ENCODE peak calls at places on chromosomes 13 and 19, in eight cellular contexts. E is T follicular helper cell, L is fibroblast of the conjunctiva, S is HFFc6, R is GM13976, U is choroid plexus epithelial cell, F is aorta, C is tibial artery. J is an unnamed sample.

GRCh38 chr19:38386968-38387549 is 775 bp downstream of the GGN start:
- DNase-seq in F (peak), L (no peak), R (no peak), C (peak), E (no peak), U (no peak), S (no peak), J (no peak)

GRCh38 chr19:17097593-17098126 is 22.1 kb downstream of the MYO9B start:
- DNase-seq in R (no peak), L (no peak), C (no peak), U (peak), F (no peak), E (no peak), S (no peak), J (no peak)

GRCh38 chr19:40908981-40909380 is 26.9 kb upstream of the CYP2A7 start:
- DNase-seq in R (no peak), L (no peak), U (peak), E (peak), C (no peak), S (no peak), F (no peak), J (no peak)

GRCh38 chr19:49857834-49858590 is 7.1 kb downstream of the PTOV1 start:
- DNase-seq in L (no peak), R (no peak), F (no peak), E (no peak), C (no peak), U (no peak), S (no peak), J (no peak)

GRCh38 chr19:566403-566802 is 6.0 kb upstream of the BSG start:
- DNase-seq in C (no peak), L (no peak), U (no peak), S (no peak), R (no peak), F (no peak), E (no peak), J (no peak)

GRCh38 chr13:42753697-42754096 is 27.7 kb upstream of the FAM216B start:
- DNase-seq in U (peak), F (no peak), S (no peak), C (no peak), R (no peak), L (no peak), E (no peak), J (no peak)

GRCh38 chr19:9309139-9309973 is at the start of gene ZNF699:
- DNase-seq in L (peak), R (peak), E (peak), C (peak), F (peak), S (peak), U (peak), J (peak)

GRCh38 chr19:28020631-28021315 is 1192.2 kb downstream of the UQCRFS1 start:
- DNase-seq in U (no peak), E (no peak), L (no peak), S (no peak), F (no peak), R (no peak), C (no peak), J (no peak)

GRCh38 chr19:16532440-16533273 is 9.6 kb downstream of the CHERP start:
- DNase-seq in S (no peak), U (no peak), C (no peak), L (no peak), R (no peak), F (no peak), E (no peak), J (no peak)

GRCh38 chr13:112959206-112959605 is 9.8 kb upstream of the MCF2L start:
- DNase-seq in E (no peak), R (no peak), U (no peak), C (no peak), S (no peak), L (no peak), F (peak), J (no peak)

GRCh38 chr19:33052352-33052972 is 12.2 kb downstream of the RHPN2 start:
- DNase-seq in F (no peak), R (no peak), C (no peak), U (peak), L (no peak), E (no peak), S (peak), J (no peak)